ENCODE peak calls at places on chromosome 22, in six cellular contexts. One of them, this sample, is unnamed.

GRCh38 chr22:24325105-24325757 is 54.6 kb downstream of the SPECC1L start:
- DNase-seq in cardiac muscle cell: peak
- DNase-seq in Peyer's patch: no peak
- DNase-seq in NB4: peak
- DNase-seq in amniotic stem cell: peak
- DNase-seq in NCI-H2029: no peak
- DNase-seq in this sample: peak

GRCh38 chr22:28570697-28571373 is 108.8 kb downstream of the TTC28 start:
- DNase-seq in cardiac muscle cell: peak
- DNase-seq in Peyer's patch: no peak
- DNase-seq in NB4: no peak
- DNase-seq in amniotic stem cell: no peak
- DNase-seq in NCI-H2029: no peak
- DNase-seq in this sample: no peak

GRCh38 chr22:50728523-50728931 is 9.5 kb upstream of the ACR start:
- DNase-seq in cardiac muscle cell: no peak
- DNase-seq in Peyer's patch: no peak
- DNase-seq in NB4: no peak
- DNase-seq in amniotic stem cell: no peak
- DNase-seq in NCI-H2029: no peak
- DNase-seq in this sample: no peak

GRCh38 chr22:36243996-36244395 is 4.7 kb upstream of the APOL2 start:
- DNase-seq in cardiac muscle cell: no peak
- DNase-seq in Peyer's patch: peak
- DNase-seq in NB4: no peak
- DNase-seq in amniotic stem cell: no peak
- DNase-seq in NCI-H2029: no peak
- DNase-seq in this sample: no peak

GRCh38 chr22:36182056-36182455 is 19.6 kb downstream of the APOL4 start:
- DNase-seq in cardiac muscle cell: peak
- DNase-seq in Peyer's patch: no peak
- DNase-seq in NB4: no peak
- DNase-seq in amniotic stem cell: no peak
- DNase-seq in NCI-H2029: no peak
- DNase-seq in this sample: no peak

GRCh38 chr22:38949889-38950405 is 7.5 kb upstream of the APOBEC3A start:
- DNase-seq in cardiac muscle cell: no peak
- DNase-seq in Peyer's patch: no peak
- DNase-seq in NB4: no peak
- DNase-seq in amniotic stem cell: no peak
- DNase-seq in NCI-H2029: no peak
- DNase-seq in this sample: peak

GRCh38 chr22:22702159-22702873 is 57.9 kb downstream of the GGTLC2 start:
- DNase-seq in cardiac muscle cell: no peak
- DNase-seq in Peyer's patch: peak
- DNase-seq in NB4: peak
- DNase-seq in amniotic stem cell: no peak
- DNase-seq in NCI-H2029: no peak
- DNase-seq in this sample: no peak

GRCh38 chr22:26310616-26311015 is 118.4 kb upstream of the ASPHD2 start:
- DNase-seq in cardiac muscle cell: no peak
- DNase-seq in Peyer's patch: no peak
- DNase-seq in NB4: no peak
- DNase-seq in amniotic stem cell: no peak
- DNase-seq in NCI-H2029: no peak
- DNase-seq in this sample: no peak

GRCh38 chr22:29377979-29378378 is 10.4 kb downstream of the AP1B1 start:
- DNase-seq in cardiac muscle cell: no peak
- DNase-seq in Peyer's patch: no peak
- DNase-seq in NB4: no peak
- DNase-seq in amniotic stem cell: no peak
- DNase-seq in NCI-H2029: no peak
- DNase-seq in this sample: no peak

GRCh38 chr22:48952256-48953102 is 875.2 kb downstream of the BRD1 start:
- DNase-seq in cardiac muscle cell: no peak
- DNase-seq in Peyer's patch: no peak
- DNase-seq in NB4: no peak
- DNase-seq in amniotic stem cell: no peak
- DNase-seq in NCI-H2029: no peak
- DNase-seq in this sample: no peak

GRCh38 chr22:44050766-44051747 is 27.0 kb downstream of the PARVB start:
- DNase-seq in cardiac muscle cell: no peak
- DNase-seq in Peyer's patch: no peak
- DNase-seq in NB4: no peak
- DNase-seq in amniotic stem cell: no peak
- DNase-seq in NCI-H2029: no peak
- DNase-seq in this sample: no peak

GRCh38 chr22:35578836-35579575 is 38.1 kb downstream of the MB start:
- DNase-seq in cardiac muscle cell: no peak
- DNase-seq in Peyer's patch: no peak
- DNase-seq in NB4: no peak
- DNase-seq in amniotic stem cell: no peak
- DNase-seq in NCI-H2029: no peak
- DNase-seq in this sample: peak

GRCh38 chr22:38712496-38713207 is 6.9 kb downstream of the GTPBP1 start:
- DNase-seq in cardiac muscle cell: no peak
- DNase-seq in Peyer's patch: no peak
- DNase-seq in NB4: no peak
- DNase-seq in amniotic stem cell: no peak
- DNase-seq in NCI-H2029: no peak
- DNase-seq in this sample: no peak

GRCh38 chr22:38144025-38144405 is 33.5 kb upstream of the BAIAP2L2 start:
- DNase-seq in cardiac muscle cell: no peak
- DNase-seq in Peyer's patch: peak
- DNase-seq in NB4: peak
- DNase-seq in amniotic stem cell: no peak
- DNase-seq in NCI-H2029: peak
- DNase-seq in this sample: no peak

GRCh38 chr22:49243965-49244364 is 583.7 kb downstream of the BRD1 start:
- DNase-seq in cardiac muscle cell: no peak
- DNase-seq in Peyer's patch: no peak
- DNase-seq in NB4: no peak
- DNase-seq in amniotic stem cell: no peak
- DNase-seq in NCI-H2029: no peak
- DNase-seq in this sample: no peak

GRCh38 chr22:39090426-39091064 is 6.5 kb upstream of the APOBEC3H start:
- DNase-seq in cardiac muscle cell: no peak
- DNase-seq in Peyer's patch: peak
- DNase-seq in NB4: peak
- DNase-seq in amniotic stem cell: no peak
- DNase-seq in NCI-H2029: no peak
- DNase-seq in this sample: peak

GRCh38 chr22:17104336-17104935 is 16.7 kb downstream of the TMEM121B start:
- DNase-seq in cardiac muscle cell: no peak
- DNase-seq in Peyer's patch: no peak
- DNase-seq in NB4: no peak
- DNase-seq in amniotic stem cell: no peak
- DNase-seq in NCI-H2029: no peak
- DNase-seq in this sample: no peak

GRCh38 chr22:46381142-46381541 is 45.6 kb downstream of the TRMU start:
- DNase-seq in cardiac muscle cell: peak
- DNase-seq in Peyer's patch: no peak
- DNase-seq in NB4: no peak
- DNase-seq in amniotic stem cell: no peak
- DNase-seq in NCI-H2029: no peak
- DNase-seq in this sample: no peak

GRCh38 chr22:48483764-48484528 is 1343.7 kb downstream of the BRD1 start:
- DNase-seq in cardiac muscle cell: no peak
- DNase-seq in Peyer's patch: peak
- DNase-seq in NB4: no peak
- DNase-seq in amniotic stem cell: no peak
- DNase-seq in NCI-H2029: no peak
- DNase-seq in this sample: no peak

GRCh38 chr22:48554893-48555552 is 1272.7 kb downstream of the BRD1 start:
- DNase-seq in cardiac muscle cell: no peak
- DNase-seq in Peyer's patch: no peak
- DNase-seq in NB4: no peak
- DNase-seq in amniotic stem cell: no peak
- DNase-seq in NCI-H2029: no peak
- DNase-seq in this sample: no peak

GRCh38 chr22:36922097-36922608 is 8.7 kb downstream of the CSF2RB start:
- DNase-seq in cardiac muscle cell: peak
- DNase-seq in Peyer's patch: no peak
- DNase-seq in NB4: no peak
- DNase-seq in amniotic stem cell: no peak
- DNase-seq in NCI-H2029: no peak
- DNase-seq in this sample: no peak

GRCh38 chr22:49788492-49788891 is 39.2 kb downstream of the BRD1 start:
- DNase-seq in cardiac muscle cell: peak
- DNase-seq in Peyer's patch: peak
- DNase-seq in NB4: peak
- DNase-seq in amniotic stem cell: no peak
- DNase-seq in NCI-H2029: no peak
- DNase-seq in this sample: peak